ENCODE peak calls at places on chromosomes 13 and 19, in six cellular contexts. P is posterior vena cava; M is GM12865; A is transverse colon; R is activated naive CD4-positive, alpha-beta T cell treated with anti-CD3 and anti-CD28 coated beads, Interleukin-2, amount 50 U/mL, for 16 hours; Y is stimulated activated CD8-positive, alpha-beta memory T cell treated with anti-CD3 and anti-CD28 coated beads, Interleukin-2, amount 100 ng/mL, for 48 hours. S is an unnamed sample.

GRCh38 chr13:40464349-40464748 is 202.1 kb downstream of the FOXO1 start:
- DNase-seq in P (no peak), M (peak), A (no peak), R (no peak), Y (no peak), S (no peak)

GRCh38 chr19:40610396-40611064 is 9.4 kb downstream of the LTBP4 start:
- DNase-seq in P (peak), M (no peak), A (peak), R (peak), Y (no peak), S (peak)

GRCh38 chr19:56476671-56477428 is at the start of gene ZNF667:
- DNase-seq in P (peak), M (no peak), A (no peak), R (peak), Y (peak), S (peak)

GRCh38 chr19:38351865-38352395 is 16.3 kb downstream of the CATSPERG start:
- DNase-seq in P (no peak), M (no peak), A (no peak), R (no peak), Y (no peak), S (no peak)

GRCh38 chr19:10486551-10486950 is 16.6 kb downstream of the KEAP1 start:
- DNase-seq in P (no peak), M (no peak), A (no peak), R (no peak), Y (no peak), S (no peak)

GRCh38 chr13:49097374-49097773 is 121.7 kb downstream of the FNDC3A start:
- DNase-seq in P (no peak), M (no peak), A (no peak), R (no peak), Y (no peak), S (no peak)

GRCh38 chr19:35293733-35294309 is 1.9 kb downstream of the MAG start:
- DNase-seq in P (no peak), M (no peak), A (no peak), R (no peak), Y (no peak), S (no peak)

GRCh38 chr13:61880576-61881283 is 465.1 kb upstream of the PCDH20 start:
- DNase-seq in P (no peak), M (peak), A (no peak), R (no peak), Y (no peak), S (no peak)

GRCh38 chr13:30982911-30983310 is 50.5 kb downstream of the TEX26 start:
- DNase-seq in P (no peak), M (no peak), A (no peak), R (no peak), Y (no peak), S (no peak)

GRCh38 chr19:1811472-1811894 is 593 bp downstream of the ATP8B3 start:
- DNase-seq in P (peak), M (no peak), A (peak), R (peak), Y (peak), S (peak)